ENCODE peak calls at places on chromosomes 1 and 21, in five cellular contexts. Z is activated CD4-positive, alpha-beta T cell treated with anti-CD3 and anti-CD28 coated beads for 36 hours; R is stimulated activated CD4-positive, alpha-beta T cell treated with anti-CD3 and anti-CD28 coated beads, TNF-alpha, amount 100 ng/mL, for 48 hours; M is neuronal stem cell; U is brain microvascular endothelial cell. I is an unnamed sample.

GRCh38 chr21:36917487-36918158 is 48.8 kb downstream of the HLCS start:
- DNase-seq in R (no peak), U (peak), Z (peak), M (peak), I (no peak)

GRCh38 chr1:46517010-46517600 is 27.5 kb downstream of the DMBX1 start:
- DNase-seq in R (no peak), U (no peak), M (peak), Z (no peak), I (peak)

GRCh38 chr1:27098447-27099153 is 56.3 kb downstream of the SLC9A1 start:
- DNase-seq in M (no peak), R (no peak), U (no peak), Z (no peak), I (no peak)

GRCh38 chr1:235013512-235013911 is 115.1 kb downstream of the TOMM20 start:
- DNase-seq in R (no peak), Z (no peak), U (no peak), M (no peak), I (no peak)

GRCh38 chr1:40592107-40592773 is 60.8 kb downstream of the ZNF684 start:
- DNase-seq in Z (peak), U (peak), R (no peak), M (no peak), I (peak)

GRCh38 chr1:20867847-20868246 is 80.7 kb upstream of the HP1BP3 start:
- DNase-seq in Z (no peak), M (no peak), U (no peak), R (no peak), I (no peak)

GRCh38 chr1:46094454-46094853 is 38.0 kb downstream of the PIK3R3 start:
- DNase-seq in R (no peak), U (no peak), M (no peak), Z (no peak), I (no peak)

GRCh38 chr21:45182958-45183357 is 104.7 kb downstream of the POFUT2 start:
- DNase-seq in R (no peak), M (no peak), Z (no peak), U (no peak), I (no peak)

GRCh38 chr1:36463773-36464604 is at the start of gene MRPS15:
- DNase-seq in R (peak), M (peak), Z (peak), U (peak), I (peak)

GRCh38 chr1:96474985-96475743 is 246.4 kb upstream of the PTBP2 start:
- DNase-seq in R (no peak), U (no peak), M (no peak), Z (no peak), I (no peak)

GRCh38 chr1:245055752-245056151 is 99.0 kb upstream of the KIF26B start:
- DNase-seq in R (no peak), Z (no peak), M (no peak), U (no peak), I (no peak)

GRCh38 chr1:207755846-207756692 is 4.2 kb downstream of the CD46 start:
- DNase-seq in U (no peak), M (no peak), R (no peak), Z (no peak), I (no peak)

GRCh38 chr1:37948160-37948559 is 1.3 kb upstream of the INPP5B start:
- DNase-seq in U (no peak), Z (no peak), M (no peak), R (no peak), I (no peak)

GRCh38 chr1:208008534-208008933 is 97.6 kb upstream of the CD34 start:
- DNase-seq in M (no peak), R (no peak), Z (no peak), U (no peak), I (no peak)

GRCh38 chr21:36848875-36849274 is 117.6 kb downstream of the HLCS start:
- DNase-seq in R (no peak), Z (no peak), M (no peak), U (no peak), I (no peak)

GRCh38 chr1:61642475-61643232 is 82.3 kb downstream of the TM2D1 start:
- DNase-seq in U (no peak), R (no peak), Z (no peak), M (no peak), I (no peak)

GRCh38 chr1:9207715-9208114 is 26.9 kb upstream of the H6PD start:
- DNase-seq in U (peak), R (no peak), Z (no peak), M (no peak), I (no peak)

GRCh38 chr1:220012259-220012658 is 34.0 kb downstream of the EPRS1 start:
- DNase-seq in M (no peak), R (no peak), U (no peak), Z (no peak), I (no peak)

GRCh38 chr1:84853743-84854721 is 39.0 kb downstream of the LPAR3 start:
- DNase-seq in M (no peak), Z (peak), R (peak), U (peak), I (no peak)

GRCh38 chr1:53348491-53349368 is 20.9 kb upstream of the LRP8 start:
- DNase-seq in R (no peak), M (no peak), Z (no peak), U (no peak), I (no peak)

GRCh38 chr1:31413405-31414005 is 492 bp downstream of the SERINC2 start:
- DNase-seq in R (no peak), M (peak), Z (peak), U (peak), I (peak)

GRCh38 chr1:219837274-219837993 is 90.9 kb downstream of the SLC30A10 start:
- DNase-seq in U (peak), Z (no peak), M (peak), R (no peak), I (peak)

GRCh38 chr1:15432327-15432726 is 5.9 kb upstream of the CTRC start:
- DNase-seq in R (no peak), U (no peak), Z (no peak), M (no peak), I (no peak)

GRCh38 chr1:245380790-245381535 is 226.2 kb downstream of the KIF26B start:
- DNase-seq in R (no peak), Z (no peak), U (no peak), M (peak), I (no peak)

GRCh38 chr1:33443067-33443704 is 12.3 kb upstream of the PHC2 start:
- DNase-seq in M (no peak), R (no peak), Z (no peak), U (no peak), I (no peak)

GRCh38 chr1:52348704-52349301 is 17.2 kb downstream of the CC2D1B start:
- DNase-seq in Z (no peak), R (no peak), U (peak), M (no peak), I (no peak)

GRCh38 chr1:32413507-32414185 is 19.4 kb upstream of the BSDC1 start:
- DNase-seq in Z (peak), U (peak), R (peak), M (peak), I (peak)

GRCh38 chr21:45419162-45419561 is 14.2 kb downstream of the COL18A1 start:
- DNase-seq in Z (no peak), R (no peak), U (no peak), M (no peak), I (no peak)

GRCh38 chr1:228343211-228343661 is 63.4 kb downstream of the TRIM11 start:
- DNase-seq in R (no peak), Z (peak), M (no peak), U (no peak), I (no peak)

GRCh38 chr1:209557216-209557615 is 26.3 kb upstream of the CAMK1G start:
- DNase-seq in M (no peak), U (no peak), R (no peak), Z (no peak), I (no peak)

I was measured in RPMI8226.